ENCODE peak calls at places on chromosomes 1 and 21, in eight cellular contexts. T is stimulated activated CD8-positive, alpha-beta memory T cell treated with anti-CD3 and anti-CD28 coated beads, Interleukin-7, amount 100 ng/mL, for 48 hours; M is left kidney; P is kidney tubule cell; S is M059J; I is DMS79 treated with DMSO at 0.1 percent for 48 hours; F is central memory CD4-positive, alpha-beta T cell; O is RPMI8226. K is an unnamed sample.

GRCh38 chr1:48019714-48020315 is 22.6 kb upstream of the TRABD2B start:
- DNase-seq in T (no peak), M (peak; percentile 89), P (no peak), S (no peak), I (no peak), F (no peak), O (no peak), K (no peak)

GRCh38 chr1:242245255-242245654 is 246.4 kb upstream of the MAP1LC3C start:
- DNase-seq in T (no peak), M (no peak), P (no peak), S (no peak), I (no peak), F (no peak), O (peak; percentile 11), K (no peak)

GRCh38 chr1:167555971-167556714 is 2.6 kb upstream of the CREG1 start:
- DNase-seq in T (peak; percentile 64), M (peak; percentile 86), P (peak; percentile 72), S (peak; percentile 69), I (peak; percentile 66), F (peak; percentile 60), O (peak; percentile 95), K (peak; percentile 68)

GRCh38 chr1:38026592-38027200 is 14.2 kb downstream of the UTP11 start:
- DNase-seq in T (no peak), M (peak; percentile 84), P (peak; percentile 66), S (peak; percentile 72), I (peak; percentile 94), F (no peak), O (peak; percentile 56), K (no peak)

GRCh38 chr1:172823534-172823933 is 164.6 kb downstream of the FASLG start:
- DNase-seq in T (no peak), M (no peak), P (peak; percentile 83), S (peak; percentile 68), I (no peak), F (no peak), O (no peak), K (no peak)

GRCh38 chr1:147168626-147169058 is 3.6 kb downstream of the PRKAB2 start:
- DNase-seq in T (no peak), M (peak; percentile 9), P (peak; percentile 45), S (peak; percentile 65), I (peak; percentile 5), F (no peak), O (peak; percentile 12), K (no peak)

GRCh38 chr1:83828456-83828855 is 170.5 kb downstream of the TTLL7 start:
- DNase-seq in T (no peak), M (no peak), P (no peak), S (no peak), I (no peak), F (no peak), O (no peak), K (no peak)

GRCh38 chr1:109475261-109475660 is 8.4 kb upstream of the ATXN7L2 start:
- DNase-seq in T (no peak), M (no peak), P (no peak), S (no peak), I (no peak), F (no peak), O (no peak), K (no peak)

GRCh38 chr1:205913451-205914204 is 29.6 kb downstream of the SLC26A9 start:
- DNase-seq in T (no peak), M (peak; percentile 34), P (peak; percentile 86), S (peak; percentile 41), I (no peak), F (no peak), O (peak; percentile 24), K (no peak)

GRCh38 chr1:47930215-47930885 is 66.8 kb downstream of the TRABD2B start:
- DNase-seq in T (no peak), M (peak; percentile 29), P (peak; percentile 19), S (no peak), I (no peak), F (no peak), O (no peak), K (no peak)

GRCh38 chr1:245260116-245260882 is 105.5 kb downstream of the KIF26B start:
- DNase-seq in T (no peak), M (peak; percentile 55), P (peak; percentile 99), S (no peak), I (no peak), F (no peak), O (peak; percentile 65), K (no peak)

GRCh38 chr1:71080178-71080781 is 555 bp downstream of the ZRANB2 start:
- DNase-seq in T (no peak), M (peak; percentile 65), P (no peak), S (peak; percentile 30), I (peak; percentile 55), F (no peak), O (peak; percentile 59), K (no peak)

GRCh38 chr1:243343970-243344749 is 88.3 kb downstream of the SDCCAG8 start:
- DNase-seq in T (no peak), M (peak; percentile 69), P (peak; percentile 70), S (peak; percentile 58), I (peak; percentile 44), F (peak; percentile 43), O (peak; percentile 51), K (no peak)

GRCh38 chr1:172429324-172430127 is 9.0 kb downstream of the C1orf105 start:
- DNase-seq in T (no peak), M (peak; percentile 82), P (peak; percentile 77), S (peak; percentile 78), I (no peak), F (peak; percentile 54), O (peak; percentile 75), K (no peak)

GRCh38 chr1:228174482-228175315 is 9.1 kb downstream of the IBA57 start:
- DNase-seq in T (no peak), M (peak; percentile 32), P (no peak), S (no peak), I (no peak), F (no peak), O (peak; percentile 39), K (no peak)

GRCh38 chr1:7218210-7218832 is 433.1 kb downstream of the CAMTA1 start:
- DNase-seq in T (no peak), M (peak; percentile 70), P (peak; percentile 39), S (peak; percentile 59), I (peak; percentile 92), F (no peak), O (peak; percentile 55), K (no peak)

GRCh38 chr1:171655215-171656116 is 3.0 kb upstream of the MYOC start:
- DNase-seq in T (peak; percentile 69), M (peak; percentile 88), P (peak; percentile 20), S (peak; percentile 73), I (no peak), F (peak; percentile 21), O (peak; percentile 81), K (peak; percentile 84)

GRCh38 chr1:172960454-172961208 is 90.1 kb downstream of the TNFSF18 start:
- DNase-seq in T (no peak), M (no peak), P (peak; percentile 59), S (peak; percentile 83), I (no peak), F (no peak), O (no peak), K (no peak)

GRCh38 chr1:206974154-206974553 is 3.9 kb upstream of the FCAMR start:
- DNase-seq in T (no peak), M (no peak), P (no peak), S (no peak), I (no peak), F (no peak), O (no peak), K (no peak)

GRCh38 chr21:46000731-46001641 is 19.4 kb downstream of the COL6A1 start:
- DNase-seq in T (no peak), M (no peak), P (no peak), S (no peak), I (no peak), F (no peak), O (no peak), K (no peak)

GRCh38 chr1:18373882-18374493 is 106.7 kb upstream of the KLHDC7A start:
- DNase-seq in T (no peak), M (peak; percentile 55), P (no peak), S (no peak), I (no peak), F (no peak), O (peak; percentile 53), K (no peak)

GRCh38 chr21:34651642-34652041 is 17.2 kb upstream of the CLIC6 start:
- DNase-seq in T (no peak), M (no peak), P (no peak), S (no peak), I (no peak), F (no peak), O (no peak), K (no peak)

GRCh38 chr1:83761084-83761760 is 237.7 kb downstream of the TTLL7 start:
- DNase-seq in T (no peak), M (peak; percentile 94), P (no peak), S (no peak), I (no peak), F (no peak), O (no peak), K (no peak)

GRCh38 chr1:108830119-108831008 is 26.5 kb downstream of the AKNAD1 start:
- DNase-seq in T (no peak), M (peak; percentile 15), P (peak; percentile 15), S (peak; percentile 99), I (no peak), F (no peak), O (no peak), K (no peak)

GRCh38 chr1:31354266-31354665 is 18.6 kb downstream of the FABP3 start:
- DNase-seq in T (no peak), M (no peak), P (no peak), S (no peak), I (no peak), F (no peak), O (no peak), K (no peak)

GRCh38 chr1:17168480-17168878 is 36.4 kb upstream of the PADI1 start:
- DNase-seq in T (no peak), M (no peak), P (peak; percentile 94), S (peak; percentile 97), I (no peak), F (no peak), O (no peak), K (no peak)

GRCh38 chr1:15189692-15190321 is 36.3 kb downstream of the TMEM51 start:
- DNase-seq in T (no peak), M (peak; percentile 42), P (peak; percentile 80), S (no peak), I (no peak), F (no peak), O (no peak), K (no peak)

GRCh38 chr1:201111672-201112071 is 554 bp downstream of the CACNA1S start:
- DNase-seq in T (no peak), M (no peak), P (no peak), S (no peak), I (no peak), F (no peak), O (no peak), K (no peak)

GRCh38 chr1:92926873-92927272 is 34.4 kb downstream of the DIPK1A start:
- DNase-seq in T (no peak), M (no peak), P (no peak), S (no peak), I (no peak), F (no peak), O (no peak), K (no peak)

GRCh38 chr1:24316659-24317058 is 2.5 kb upstream of the GRHL3 start:
- DNase-seq in T (no peak), M (no peak), P (no peak), S (no peak), I (no peak), F (no peak), O (peak; percentile 34), K (no peak)

GRCh38 chr1:15771836-15772516 is 13.4 kb downstream of the FBLIM1 start:
- DNase-seq in T (no peak), M (peak; percentile 68), P (no peak), S (no peak), I (no peak), F (no peak), O (no peak), K (no peak)

GRCh38 chr1:227922501-227923352 is 25.0 kb downstream of the WNT9A start:
- DNase-seq in T (no peak), M (peak; percentile 88), P (no peak), S (no peak), I (peak; percentile 85), F (no peak), O (no peak), K (no peak)

GRCh38 chr1:33392639-33393038 is 38.3 kb downstream of the PHC2 start:
- DNase-seq in T (no peak), M (peak; percentile 69), P (no peak), S (no peak), I (peak; percentile 67), F (no peak), O (no peak), K (no peak)

GRCh38 chr1:4684142-4684541 is 29.7 kb downstream of the AJAP1 start:
- DNase-seq in T (no peak), M (no peak), P (peak; percentile 61), S (peak; percentile 81), I (no peak), F (no peak), O (no peak), K (no peak)

K was measured in activated naive CD4-positive, alpha-beta T cell treated with anti-CD3 and anti-CD28 coated beads, Interleukin-2, amount 50 U/mL, for 72 hours.